ENCODE peak calls at places on chromosome 1, in six cellular contexts. Y is stimulated activated CD4-positive, alpha-beta T cell treated with anti-CD3 and anti-CD28 coated beads, Interleukin-2, amount 100 ng/mL, for 48 hours; A is thoracic aorta; N is HCEC 1CT; Z is Caki2; K is osteocyte. X is an unnamed sample.

GRCh38 chr1:206784471-206784903 is 12.2 kb upstream of the IL10 start:
- DNase-seq in Y (peak; percentile 82), A (no peak), N (no peak), Z (no peak), K (no peak), X (peak; percentile 18)

GRCh38 chr1:66168467-66168887 is 365.5 kb upstream of the SGIP1 start:
- DNase-seq in Y (no peak), A (no peak), N (peak; percentile 25), Z (peak; percentile 50), K (no peak), X (no peak)

GRCh38 chr1:160884091-160884490 is 889 bp downstream of the ITLN1 start:
- DNase-seq in Y (no peak), A (no peak), N (no peak), Z (no peak), K (no peak), X (no peak)

GRCh38 chr1:180921386-180921785 is 8.7 kb downstream of the KIAA1614 start:
- DNase-seq in Y (no peak), A (no peak), N (no peak), Z (no peak), K (no peak), X (no peak)

GRCh38 chr1:32886828-32887414 is 630 bp downstream of the HPCA start:
- DNase-seq in Y (no peak), A (no peak), N (no peak), Z (no peak), K (no peak), X (no peak)

GRCh38 chr1:153345187-153346066 is 3.2 kb downstream of the PGLYRP4 start:
- DNase-seq in Y (no peak), A (no peak), N (no peak), Z (no peak), K (peak; percentile 76), X (no peak)

GRCh38 chr1:91755176-91755575 is 130.8 kb downstream of the TGFBR3 start:
- DNase-seq in Y (no peak), A (no peak), N (no peak), Z (no peak), K (no peak), X (no peak)

GRCh38 chr1:24256687-24257086 is 62.5 kb upstream of the GRHL3 start:
- DNase-seq in Y (no peak), A (no peak), N (no peak), Z (no peak), K (no peak), X (no peak)

GRCh38 chr1:68213843-68214242 is 18.5 kb downstream of the WLS start:
- DNase-seq in Y (no peak), A (no peak), N (peak; percentile 66), Z (no peak), K (no peak), X (no peak)

GRCh38 chr1:41368801-41369200 is 7.6 kb downstream of the FOXO6 start:
- DNase-seq in Y (no peak), A (no peak), N (no peak), Z (no peak), K (no peak), X (no peak)

GRCh38 chr1:8061210-8061609 is 35.1 kb upstream of the ERRFI1 start:
- DNase-seq in Y (no peak), A (no peak), N (peak; percentile 96), Z (peak; percentile 85), K (no peak), X (no peak)

GRCh38 chr1:7586031-7586941 is 184.8 kb upstream of the VAMP3 start:
- DNase-seq in Y (no peak), A (no peak), N (no peak), Z (no peak), K (no peak), X (no peak)